ENCODE peak calls at places on chromosomes 6 and 20, in four cellular contexts. One of them, this sample, is unnamed. For H3K4me1, the result is how much of the 10 kb centered on the place peaks cover.

GRCh38 chr6:134898575-134898974 is 51.3 kb downstream of the ALDH8A1 start:
- DNase-seq in A549: no peak
- DNase-seq in HepG2: no peak
- DNase-seq in K562: no peak
- DNase-seq in this sample: no peak

GRCh38 chr6:18997375-18997826 is 610.3 kb downstream of the RNF144B start:
- DNase-seq in A549: peak
- DNase-seq in HepG2: peak
- DNase-seq in K562: peak
- DNase-seq in this sample: peak

GRCh38 chr20:49207071-49207470 is 12.1 kb upstream of the DDX27 start:
- DNase-seq in A549: no peak
- DNase-seq in HepG2: peak
- DNase-seq in K562: peak
- DNase-seq in this sample: no peak

GRCh38 chr6:29729774-29730328 is 6.6 kb downstream of the HLA-F start:
- DNase-seq in A549: no peak
- DNase-seq in HepG2: no peak
- DNase-seq in K562: no peak
- DNase-seq in this sample: no peak

GRCh38 chr6:109434456-109434855 is 6.0 kb downstream of the PPIL6 start:
- DNase-seq in A549: no peak
- DNase-seq in HepG2: no peak
- DNase-seq in K562: no peak
- DNase-seq in this sample: no peak

GRCh38 chr6:26223677-26224546 is 136.7 kb downstream of the HFE start:
- DNase-seq in A549: peak
- DNase-seq in HepG2: peak
- DNase-seq in K562: no peak
- DNase-seq in this sample: peak

GRCh38 chr6:45074423-45074822 is 253.7 kb upstream of the RUNX2 start:
- DNase-seq in A549: no peak
- DNase-seq in HepG2: no peak
- DNase-seq in K562: no peak
- DNase-seq in this sample: no peak

GRCh38 chr6:90062667-90063066 is 168.4 kb downstream of the GJA10 start:
- DNase-seq in A549: no peak
- DNase-seq in HepG2: no peak
- DNase-seq in K562: no peak
- DNase-seq in this sample: no peak

GRCh38 chr6:28982476-28983266 is 22.4 kb downstream of the ZNF311 start:
- DNase-seq in A549: peak
- DNase-seq in HepG2: peak
- DNase-seq in K562: peak
- DNase-seq in this sample: no peak

GRCh38 chr6:18034798-18035202 is 47.4 kb upstream of the KIF13A start:
- DNase-seq in A549: no peak
- DNase-seq in HepG2: peak
- DNase-seq in K562: peak
- DNase-seq in this sample: no peak

GRCh38 chr6:169101981-169102380 is 151.7 kb downstream of the THBS2 start:
- DNase-seq in A549: no peak
- DNase-seq in HepG2: no peak
- DNase-seq in K562: no peak
- DNase-seq in this sample: no peak

GRCh38 chr20:39829713-39830112 is 859.3 kb downstream of the MAFB start:
- DNase-seq in A549: no peak
- DNase-seq in HepG2: no peak
- DNase-seq in K562: no peak
- DNase-seq in this sample: no peak

GRCh38 chr20:39040116-39040515 is 78.0 kb downstream of the DHX35 start:
- DNase-seq in A549: no peak
- DNase-seq in HepG2: no peak
- DNase-seq in K562: no peak
- DNase-seq in this sample: no peak

GRCh38 chr6:37060195-37060559 is 54.7 kb downstream of the FGD2 start:
- DNase-seq in A549: no peak
- DNase-seq in HepG2: no peak
- DNase-seq in K562: no peak
- DNase-seq in this sample: no peak

GRCh38 chr6:118505656-118506055 is 42.4 kb upstream of the PLN start:
- DNase-seq in A549: no peak
- DNase-seq in HepG2: no peak
- DNase-seq in K562: no peak
- DNase-seq in this sample: no peak

GRCh38 chr6:49001856-49002255 is 461.2 kb downstream of the MMUT start:
- DNase-seq in A549: no peak
- DNase-seq in HepG2: no peak
- DNase-seq in K562: no peak
- DNase-seq in this sample: no peak

GRCh38 chr6:151807513-151808330 is at the start of gene ESR1:
- DNase-seq in A549: no peak
- DNase-seq in HepG2: no peak
- DNase-seq in K562: no peak
- DNase-seq in this sample: peak

GRCh38 chr20:36070451-36070850 is 84.1 kb upstream of the EPB41L1 start:
- DNase-seq in A549: no peak
- DNase-seq in HepG2: peak
- DNase-seq in K562: no peak
- DNase-seq in this sample: no peak

GRCh38 chr20:11207749-11208502 is 534.1 kb upstream of the JAG1 start:
- DNase-seq in A549: peak
- DNase-seq in HepG2: peak
- DNase-seq in K562: no peak
- DNase-seq in this sample: no peak

GRCh38 chr20:49814057-49814675 is 1.5 kb downstream of the SLC9A8 start:
- DNase-seq in A549: no peak
- DNase-seq in HepG2: no peak
- DNase-seq in K562: no peak
- DNase-seq in this sample: no peak

GRCh38 chr6:151534576-151534975 is 40.8 kb downstream of the CCDC170 start:
- DNase-seq in A549: no peak
- DNase-seq in HepG2: no peak
- DNase-seq in K562: no peak
- DNase-seq in this sample: peak

GRCh38 chr20:35274172-35275092 is 3.5 kb downstream of the MMP24OS start:
- DNase-seq in A549: no peak
- DNase-seq in HepG2: no peak
- DNase-seq in K562: no peak
- DNase-seq in this sample: no peak

GRCh38 chr20:38460040-38460623 is 12.5 kb upstream of the RALGAPB start:
- DNase-seq in A549: peak
- DNase-seq in HepG2: peak
- DNase-seq in K562: peak
- DNase-seq in this sample: peak

DNA sequence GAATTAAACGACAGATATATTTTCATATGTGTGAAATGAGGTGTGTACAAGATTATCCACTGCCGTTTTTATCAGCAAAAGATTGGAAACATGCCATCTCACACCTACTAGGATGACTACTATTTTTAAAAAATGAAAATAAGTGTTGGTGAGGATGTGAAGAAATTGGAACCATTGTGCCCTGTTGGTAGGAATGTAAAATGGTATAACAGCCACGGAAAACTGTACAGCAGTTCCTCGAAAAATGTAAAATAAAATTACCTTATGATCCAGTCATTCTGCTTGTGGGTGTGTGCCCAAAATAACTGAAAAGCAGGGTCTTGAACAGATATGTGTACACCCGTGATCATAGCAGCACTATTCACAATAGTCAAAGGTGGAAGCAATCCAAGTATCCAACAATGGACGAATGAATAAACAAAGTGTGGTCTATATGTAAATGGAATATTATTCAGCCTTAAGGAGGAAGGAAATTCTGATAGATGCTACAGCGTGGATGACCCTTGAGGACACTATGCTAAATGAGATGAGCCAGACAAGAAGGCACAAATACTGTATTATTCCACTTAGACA is 27.0 kb upstream of the CCN5 start:
- DNase-seq in A549: no peak
- DNase-seq in HepG2: no peak
- DNase-seq in K562: no peak
- DNase-seq in this sample: peak
- H3K4me1 ChIP-seq in A549: under half
- H3K4me1 ChIP-seq in HepG2: under half
- H3K4me1 ChIP-seq in K562: under half
- H3K4me1 ChIP-seq in this sample: under half

DNA sequence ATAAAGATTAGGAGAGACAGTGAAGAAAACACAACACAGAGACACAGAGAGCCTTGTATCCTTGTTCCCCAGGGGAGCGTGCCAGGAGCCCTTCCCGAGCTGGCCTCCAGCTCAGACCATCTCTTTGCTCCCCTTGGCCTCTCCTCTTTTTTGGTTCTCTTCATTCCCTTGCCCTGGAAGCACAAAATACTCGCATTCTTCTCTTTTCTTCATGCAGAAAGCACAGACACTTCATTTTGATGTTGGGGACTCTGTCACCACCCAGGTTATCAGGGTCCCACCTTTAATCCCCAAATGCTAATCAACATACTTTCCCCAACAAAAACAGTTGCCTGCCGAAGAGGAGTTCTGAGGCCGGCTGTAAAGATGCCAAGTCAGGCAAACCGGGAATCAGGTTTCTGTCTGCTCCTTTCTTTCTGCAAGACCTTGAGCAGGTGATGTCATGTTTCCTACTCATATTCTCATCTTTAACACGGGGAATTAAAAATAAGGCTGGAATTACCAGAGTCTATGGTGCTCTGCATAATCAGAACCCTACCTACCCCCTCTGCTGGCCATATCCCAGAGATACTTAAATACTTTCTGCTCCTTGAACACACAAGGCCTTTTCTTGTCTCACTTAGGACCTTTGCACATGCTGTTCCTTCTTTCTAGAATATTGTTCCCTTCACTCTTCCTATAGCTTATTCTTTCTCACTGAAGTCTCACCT is 21.7 kb downstream of the TGM6 start:
- DNase-seq in A549: peak
- DNase-seq in HepG2: peak
- DNase-seq in K562: no peak
- DNase-seq in this sample: peak
- TF ChIP-seq MYC in A549: no peak
- TF ChIP-seq MYC in HepG2: no peak
- TF ChIP-seq MYC in K562: no peak
- TF ChIP-seq MYC in this sample: no peak

DNA sequence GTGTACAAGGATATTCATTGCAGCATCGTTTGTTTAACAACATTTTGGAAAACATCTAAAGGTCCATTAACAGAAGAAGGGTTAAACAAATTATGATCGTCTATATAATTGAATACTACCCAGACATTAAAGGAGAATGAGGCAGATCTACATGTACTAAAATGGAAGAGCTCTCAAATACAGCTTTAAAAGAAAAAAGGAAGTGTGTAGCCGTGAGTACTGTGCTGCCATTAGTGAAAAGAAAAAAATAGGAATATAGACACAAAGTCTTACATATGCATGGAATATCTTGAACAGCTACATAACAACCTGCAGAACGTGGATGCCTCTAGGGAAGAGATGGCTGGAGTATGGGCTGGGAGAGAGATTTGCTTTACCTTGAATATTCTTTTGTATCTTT is 37.9 kb downstream of the PRDM1 start:
- DNase-seq in A549: no peak
- DNase-seq in HepG2: no peak
- DNase-seq in K562: no peak
- DNase-seq in this sample: no peak
- H3K4me1 ChIP-seq in A549: under half
- H3K4me1 ChIP-seq in HepG2: under half
- H3K4me1 ChIP-seq in K562: under half
- H3K4me1 ChIP-seq in this sample: under half

GRCh38 chr6:167565388-167565787 is 240.5 kb downstream of the TTLL2 start:
- DNase-seq in A549: no peak
- DNase-seq in HepG2: no peak
- DNase-seq in K562: no peak
- DNase-seq in this sample: no peak
- TF ChIP-seq MYC in A549: no peak
- TF ChIP-seq MYC in HepG2: no peak
- TF ChIP-seq MYC in K562: no peak
- TF ChIP-seq MYC in this sample: no peak

DNA sequence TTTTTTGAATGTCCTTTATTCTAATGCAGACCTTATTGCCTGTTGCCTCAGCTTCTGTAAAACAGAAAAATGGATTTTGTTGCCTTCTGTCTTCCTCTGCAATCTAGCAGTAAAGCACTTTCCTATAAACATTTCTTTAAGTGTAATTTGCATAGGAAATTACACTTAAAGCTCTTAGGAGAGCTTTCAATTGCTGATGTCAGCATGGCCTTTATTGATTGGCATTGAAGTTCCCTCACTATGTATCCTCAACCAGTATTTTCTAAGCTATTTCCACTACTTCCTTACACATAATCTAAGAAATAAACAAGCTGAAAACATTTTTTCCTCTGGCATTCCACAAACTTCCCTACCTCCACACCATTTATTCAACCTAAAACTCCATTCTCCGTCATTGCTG is 22.3 kb downstream of the ADGRG6 start:
- DNase-seq in A549: no peak
- DNase-seq in HepG2: no peak
- DNase-seq in K562: no peak
- DNase-seq in this sample: no peak
- H3K4me1 ChIP-seq in A549: half or more
- H3K4me1 ChIP-seq in HepG2: half or more
- H3K4me1 ChIP-seq in K562: under half
- H3K4me1 ChIP-seq in this sample: under half

DNA sequence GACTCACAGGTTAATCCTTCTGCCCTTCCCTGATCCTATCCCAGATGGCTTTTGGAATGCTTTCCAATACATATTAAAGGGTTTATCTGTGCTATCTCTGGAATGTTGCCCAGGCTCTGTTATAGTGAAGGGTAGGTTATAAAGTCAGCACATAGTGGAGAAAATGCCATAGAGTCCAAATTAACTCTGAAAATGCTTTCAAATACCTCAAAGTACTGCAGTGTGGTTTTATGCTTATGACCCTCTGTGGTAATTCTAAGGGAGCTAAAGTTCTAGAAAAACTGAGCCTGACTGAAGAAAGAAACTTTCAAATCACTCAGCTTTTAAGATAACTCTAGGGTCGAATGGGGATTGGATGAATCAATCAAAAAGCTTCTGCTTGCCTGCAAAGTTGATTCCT is 159.8 kb downstream of the PLCB1 start:
- DNase-seq in A549: no peak
- DNase-seq in HepG2: no peak
- DNase-seq in K562: no peak
- DNase-seq in this sample: no peak
- TF ChIP-seq MYC in A549: no peak
- TF ChIP-seq MYC in HepG2: no peak
- TF ChIP-seq MYC in K562: no peak
- TF ChIP-seq MYC in this sample: no peak

GRCh38 chr20:1491281-1491840 is at the start of gene SIRPB2:
- DNase-seq in A549: no peak
- DNase-seq in HepG2: no peak
- DNase-seq in K562: no peak
- DNase-seq in this sample: peak

GRCh38 chr20:1491891-1492642 is 847 bp upstream of the SIRPB2 start:
- DNase-seq in A549: no peak
- DNase-seq in HepG2: no peak
- DNase-seq in K562: no peak
- DNase-seq in this sample: peak

GRCh38 chr20:1490643-1491042 is 577 bp downstream of the SIRPB2 start:
- DNase-seq in A549: no peak
- DNase-seq in HepG2: no peak
- DNase-seq in K562: no peak
- DNase-seq in this sample: no peak

GRCh38 chr20:1489328-1489727 is 1.9 kb downstream of the SIRPB2 start:
- DNase-seq in A549: no peak
- DNase-seq in HepG2: no peak
- DNase-seq in K562: no peak
- DNase-seq in this sample: no peak

GRCh38 chr20:1489764-1490436 is 1.3 kb downstream of the SIRPB2 start:
- DNase-seq in A549: no peak
- DNase-seq in HepG2: no peak
- DNase-seq in K562: no peak
- DNase-seq in this sample: peak
- H3K4me1 ChIP-seq in A549: under half
- H3K4me1 ChIP-seq in HepG2: under half
- H3K4me1 ChIP-seq in K562: under half
- H3K4me1 ChIP-seq in this sample: under half

This sample was measured in endothelial cell of umbilical vein.